ENCODE peak calls at places on chromosomes 6 and 20, in five cellular contexts. One of them, this sample, is unnamed.

GRCh38 chr20:43653966-43654365 is 12.9 kb upstream of the MYBL2 start:
- DNase-seq in PC-3: no peak
- DNase-seq in adrenal gland: no peak
- DNase-seq in colonic mucosa: no peak
- DNase-seq in astrocyte of the cerebellum: no peak
- DNase-seq in this sample: no peak

GRCh38 chr20:8464368-8464767 is 332.3 kb downstream of the PLCB1 start:
- DNase-seq in PC-3: peak; percentile 50
- DNase-seq in adrenal gland: no peak
- DNase-seq in colonic mucosa: no peak
- DNase-seq in astrocyte of the cerebellum: no peak
- DNase-seq in this sample: no peak

GRCh38 chr20:53124075-53124532 is 151.9 kb downstream of the TSHZ2 start:
- DNase-seq in PC-3: no peak
- DNase-seq in adrenal gland: no peak
- DNase-seq in colonic mucosa: no peak
- DNase-seq in astrocyte of the cerebellum: no peak
- DNase-seq in this sample: no peak

GRCh38 chr20:21182832-21183563 is 57.1 kb downstream of the KIZ start:
- DNase-seq in PC-3: peak; percentile 96
- DNase-seq in adrenal gland: no peak
- DNase-seq in colonic mucosa: peak; percentile 21
- DNase-seq in astrocyte of the cerebellum: peak; percentile 33
- DNase-seq in this sample: peak; percentile 11

GRCh38 chr20:47136782-47137181 is 219.7 kb downstream of the ZMYND8 start:
- DNase-seq in PC-3: no peak
- DNase-seq in adrenal gland: no peak
- DNase-seq in colonic mucosa: no peak
- DNase-seq in astrocyte of the cerebellum: no peak
- DNase-seq in this sample: no peak

GRCh38 chr6:16392010-16392409 is 153.6 kb downstream of the GMPR start:
- DNase-seq in PC-3: no peak
- DNase-seq in adrenal gland: peak; percentile 90
- DNase-seq in colonic mucosa: no peak
- DNase-seq in astrocyte of the cerebellum: no peak
- DNase-seq in this sample: no peak

GRCh38 chr6:53959717-53960116 is 151.5 kb upstream of the MLIP start:
- DNase-seq in PC-3: peak; percentile 78
- DNase-seq in adrenal gland: no peak
- DNase-seq in colonic mucosa: no peak
- DNase-seq in astrocyte of the cerebellum: no peak
- DNase-seq in this sample: peak; percentile 22

GRCh38 chr20:35318502-35319157 is 26.4 kb upstream of the FAM83C start:
- DNase-seq in PC-3: peak; percentile 99
- DNase-seq in adrenal gland: no peak
- DNase-seq in colonic mucosa: peak; percentile 86
- DNase-seq in astrocyte of the cerebellum: peak; percentile 63
- DNase-seq in this sample: peak; percentile 99

GRCh38 chr6:45640081-45640491 is 262.4 kb upstream of the SUPT3H start:
- DNase-seq in PC-3: peak; percentile 58
- DNase-seq in adrenal gland: no peak
- DNase-seq in colonic mucosa: no peak
- DNase-seq in astrocyte of the cerebellum: peak; percentile 81
- DNase-seq in this sample: no peak

GRCh38 chr6:31585531-31585930 is 546 bp upstream of the LST1 start:
- DNase-seq in PC-3: peak; percentile 31
- DNase-seq in adrenal gland: no peak
- DNase-seq in colonic mucosa: no peak
- DNase-seq in astrocyte of the cerebellum: no peak
- DNase-seq in this sample: no peak

GRCh38 chr20:47225458-47225857 is 131.0 kb downstream of the ZMYND8 start:
- DNase-seq in PC-3: no peak
- DNase-seq in adrenal gland: no peak
- DNase-seq in colonic mucosa: no peak
- DNase-seq in astrocyte of the cerebellum: no peak
- DNase-seq in this sample: no peak

GRCh38 chr20:36641506-36641843 is 4.5 kb downstream of the SLA2 start:
- DNase-seq in PC-3: no peak
- DNase-seq in adrenal gland: no peak
- DNase-seq in colonic mucosa: no peak
- DNase-seq in astrocyte of the cerebellum: no peak
- DNase-seq in this sample: no peak

GRCh38 chr6:84764332-84765049 is at the start of gene TBX18:
- DNase-seq in PC-3: no peak
- DNase-seq in adrenal gland: peak; percentile 90
- DNase-seq in colonic mucosa: peak; percentile 86
- DNase-seq in astrocyte of the cerebellum: peak; percentile 81
- DNase-seq in this sample: no peak

GRCh38 chr20:58496429-58496769 is 18.8 kb downstream of the APCDD1L start:
- DNase-seq in PC-3: no peak
- DNase-seq in adrenal gland: no peak
- DNase-seq in colonic mucosa: no peak
- DNase-seq in astrocyte of the cerebellum: no peak
- DNase-seq in this sample: no peak

GRCh38 chr6:68052234-68052633 is 582.8 kb upstream of the ADGRB3 start:
- DNase-seq in PC-3: no peak
- DNase-seq in adrenal gland: no peak
- DNase-seq in colonic mucosa: no peak
- DNase-seq in astrocyte of the cerebellum: no peak
- DNase-seq in this sample: no peak

GRCh38 chr6:1516742-1517520 is 92.8 kb upstream of the FOXC1 start:
- DNase-seq in PC-3: no peak
- DNase-seq in adrenal gland: no peak
- DNase-seq in colonic mucosa: no peak
- DNase-seq in astrocyte of the cerebellum: no peak
- DNase-seq in this sample: no peak

GRCh38 chr6:3869632-3870527 is 20.7 kb downstream of the FAM50B start:
- DNase-seq in PC-3: no peak
- DNase-seq in adrenal gland: no peak
- DNase-seq in colonic mucosa: peak; percentile 37
- DNase-seq in astrocyte of the cerebellum: no peak
- DNase-seq in this sample: no peak

GRCh38 chr6:170033666-170034065 is 257.2 kb downstream of the DLL1 start:
- DNase-seq in PC-3: no peak
- DNase-seq in adrenal gland: peak; percentile 31
- DNase-seq in colonic mucosa: no peak
- DNase-seq in astrocyte of the cerebellum: no peak
- DNase-seq in this sample: no peak

GRCh38 chr6:143457563-143458359 is 7.2 kb downstream of the PEX3 start:
- DNase-seq in PC-3: peak; percentile 49
- DNase-seq in adrenal gland: no peak
- DNase-seq in colonic mucosa: no peak
- DNase-seq in astrocyte of the cerebellum: no peak
- DNase-seq in this sample: peak; percentile 55

GRCh38 chr20:54088430-54088829 is 18.0 kb upstream of the BCAS1 start:
- DNase-seq in PC-3: no peak
- DNase-seq in adrenal gland: no peak
- DNase-seq in colonic mucosa: no peak
- DNase-seq in astrocyte of the cerebellum: no peak
- DNase-seq in this sample: no peak

GRCh38 chr20:44785768-44786167 is 24.6 kb downstream of the RIMS4 start:
- DNase-seq in PC-3: peak; percentile 34
- DNase-seq in adrenal gland: no peak
- DNase-seq in colonic mucosa: no peak
- DNase-seq in astrocyte of the cerebellum: no peak
- DNase-seq in this sample: no peak

GRCh38 chr20:52552181-52552872 is 360.7 kb upstream of the ZFP64 start:
- DNase-seq in PC-3: peak; percentile 70
- DNase-seq in adrenal gland: no peak
- DNase-seq in colonic mucosa: no peak
- DNase-seq in astrocyte of the cerebellum: no peak
- DNase-seq in this sample: no peak

GRCh38 chr6:105482227-105482839 is 79.5 kb upstream of the PREP start:
- DNase-seq in PC-3: no peak
- DNase-seq in adrenal gland: peak; percentile 63
- DNase-seq in colonic mucosa: no peak
- DNase-seq in astrocyte of the cerebellum: peak; percentile 55
- DNase-seq in this sample: no peak

GRCh38 chr6:54621285-54621684 is 225.3 kb upstream of the FAM83B start:
- DNase-seq in PC-3: no peak
- DNase-seq in adrenal gland: no peak
- DNase-seq in colonic mucosa: no peak
- DNase-seq in astrocyte of the cerebellum: no peak
- DNase-seq in this sample: no peak

GRCh38 chr6:150037526-150038201 is 12.3 kb upstream of the RAET1L start:
- DNase-seq in PC-3: no peak
- DNase-seq in adrenal gland: peak; percentile 15
- DNase-seq in colonic mucosa: no peak
- DNase-seq in astrocyte of the cerebellum: no peak
- DNase-seq in this sample: no peak

GRCh38 chr6:131381694-131382093 is 191.3 kb upstream of the ARG1 start:
- DNase-seq in PC-3: no peak
- DNase-seq in adrenal gland: no peak
- DNase-seq in colonic mucosa: no peak
- DNase-seq in astrocyte of the cerebellum: no peak
- DNase-seq in this sample: no peak

GRCh38 chr6:19024737-19025136 is 637.6 kb downstream of the RNF144B start:
- DNase-seq in PC-3: peak; percentile 81
- DNase-seq in adrenal gland: no peak
- DNase-seq in colonic mucosa: no peak
- DNase-seq in astrocyte of the cerebellum: peak; percentile 46
- DNase-seq in this sample: peak; percentile 23
- TF ChIP-seq CTCF in PC-3: peak; percentile 85
- TF ChIP-seq CTCF in adrenal gland: no peak
- TF ChIP-seq CTCF in colonic mucosa: no peak
- TF ChIP-seq CTCF in astrocyte of the cerebellum: peak; percentile 80
- TF ChIP-seq CTCF in this sample: peak; percentile 84

DNA sequence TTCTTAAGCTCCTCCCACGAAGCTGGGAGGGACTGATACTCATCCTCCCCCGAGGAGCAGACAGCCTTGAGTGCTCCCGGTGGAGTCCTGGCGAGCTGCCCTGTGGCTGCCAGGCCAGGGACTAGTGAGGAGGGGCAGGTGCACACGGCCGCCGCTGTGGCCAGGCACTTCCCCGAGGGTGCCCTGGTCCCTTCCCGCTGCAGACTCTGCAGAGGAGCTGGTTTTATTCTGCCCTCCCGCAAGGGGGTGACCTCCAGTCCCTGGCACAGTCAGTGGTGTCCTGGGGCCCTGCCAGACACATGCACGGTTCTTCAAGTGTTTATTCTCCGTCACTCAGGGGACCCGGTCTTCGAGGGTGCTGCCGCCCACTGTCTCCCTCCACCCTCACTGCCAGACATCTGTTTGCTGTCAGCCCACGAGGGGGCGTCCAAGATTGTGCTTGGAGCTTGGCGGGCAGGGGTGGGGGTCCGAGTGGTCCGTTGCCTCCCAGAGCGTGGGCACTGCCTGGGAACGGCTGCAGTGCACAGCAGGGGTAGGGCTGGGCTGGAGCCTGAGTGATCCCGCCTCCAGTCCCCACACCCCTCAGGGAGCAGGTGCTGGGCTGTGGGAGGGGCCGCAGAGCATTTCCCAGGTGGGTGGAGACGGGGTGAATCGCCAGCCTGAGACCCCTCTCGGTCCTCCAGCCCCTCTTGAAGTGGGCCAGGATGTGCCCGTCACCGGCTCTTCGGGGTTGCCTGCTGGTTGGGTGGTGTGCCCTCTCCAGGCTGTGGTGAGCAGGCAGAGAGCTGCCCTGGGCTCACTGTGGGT is 3.1 kb upstream of the CABLES2 start:
- DNase-seq in PC-3: peak; percentile 59
- DNase-seq in adrenal gland: peak; percentile 92
- DNase-seq in colonic mucosa: peak; percentile 81
- DNase-seq in astrocyte of the cerebellum: no peak
- DNase-seq in this sample: peak; percentile 79
- H3K4me3 ChIP-seq in PC-3: peak overlapping the region; percentile 20
- H3K4me3 ChIP-seq in adrenal gland: no peak overlapping the region
- H3K4me3 ChIP-seq in colonic mucosa: no peak overlapping the region
- H3K4me3 ChIP-seq in astrocyte of the cerebellum: no peak overlapping the region
- H3K4me3 ChIP-seq in this sample: no peak overlapping the region

DNA sequence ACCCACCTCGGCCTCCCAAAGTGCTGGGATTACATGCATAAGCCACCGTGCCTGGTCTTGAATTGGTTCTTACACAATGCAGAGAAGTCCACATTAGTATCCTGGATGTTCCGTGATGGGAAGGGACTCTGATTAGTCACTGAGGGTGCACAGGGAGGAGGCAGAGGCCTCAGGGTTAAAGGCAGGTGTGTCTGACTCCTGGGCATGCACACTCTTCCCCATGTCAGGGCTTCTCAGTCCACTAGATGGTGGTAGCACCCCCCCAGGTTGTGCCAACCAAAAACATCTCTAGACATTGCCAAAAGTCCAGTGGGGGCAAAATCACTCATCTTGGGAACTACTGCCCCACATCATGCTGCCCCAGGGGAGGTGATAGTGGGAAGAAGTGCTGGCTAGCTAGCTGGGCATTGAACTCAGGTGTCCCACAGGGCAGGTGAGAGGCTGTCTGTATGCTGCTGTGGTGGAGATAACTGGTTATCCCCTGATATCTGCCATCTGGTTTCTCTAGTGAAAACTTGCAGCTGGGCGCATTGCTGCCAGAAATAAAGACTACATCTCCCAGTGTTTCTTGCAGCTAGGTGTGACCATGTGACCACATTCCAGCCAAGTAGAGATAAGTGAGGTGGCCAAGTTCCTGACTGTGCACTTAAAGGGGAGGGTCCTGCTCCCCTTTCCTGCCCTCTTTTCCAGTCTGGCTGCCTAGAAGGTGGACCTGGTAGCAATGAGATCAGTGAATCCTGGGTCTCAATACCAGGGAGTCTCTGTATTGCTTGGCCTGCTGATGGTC is 8.4 kb upstream of the NSFL1C start:
- DNase-seq in PC-3: peak; percentile 90
- DNase-seq in adrenal gland: no peak
- DNase-seq in colonic mucosa: no peak
- DNase-seq in astrocyte of the cerebellum: no peak
- DNase-seq in this sample: no peak
- TF ChIP-seq CTCF in PC-3: peak; percentile 82
- TF ChIP-seq CTCF in adrenal gland: no peak
- TF ChIP-seq CTCF in colonic mucosa: no peak
- TF ChIP-seq CTCF in astrocyte of the cerebellum: no peak
- TF ChIP-seq CTCF in this sample: peak; percentile 3

DNA sequence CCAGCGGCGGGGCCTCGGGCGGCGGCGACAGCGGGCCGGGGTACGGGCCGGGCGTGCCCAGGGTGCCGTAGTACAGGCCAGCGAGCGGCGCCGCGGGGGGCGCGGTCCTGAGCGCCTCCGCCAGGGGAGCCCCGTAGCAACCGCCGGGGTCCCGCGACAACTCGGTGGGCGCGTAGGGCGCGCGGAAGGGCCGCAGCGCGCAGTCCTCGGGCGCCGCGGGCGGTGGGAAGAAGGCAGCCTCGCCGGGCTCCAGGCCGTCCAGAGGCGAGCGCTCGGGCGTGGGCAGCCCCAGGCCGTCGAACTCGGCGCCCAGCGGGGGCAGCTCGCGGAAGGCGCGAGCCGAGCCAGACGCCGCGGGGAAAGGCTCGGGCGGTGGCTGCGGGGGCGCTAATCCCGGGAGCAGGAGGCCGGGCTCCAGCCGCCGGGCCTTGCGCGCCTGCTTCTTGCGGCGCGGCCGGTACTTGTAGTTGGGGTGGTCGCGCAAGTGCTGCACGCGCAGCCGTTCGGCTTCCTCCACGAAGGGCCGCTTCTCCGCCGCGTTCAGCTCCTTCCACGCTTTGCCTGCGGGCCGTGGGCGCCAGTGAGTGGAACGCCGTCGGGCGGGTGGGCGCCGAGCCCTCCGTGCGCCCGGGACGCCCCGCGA is 916 bp downstream of the SOX18 start:
- DNase-seq in PC-3: no peak
- DNase-seq in adrenal gland: no peak
- DNase-seq in colonic mucosa: no peak
- DNase-seq in astrocyte of the cerebellum: no peak
- DNase-seq in this sample: no peak
- H3K4me3 ChIP-seq in PC-3: no peak overlapping the region
- H3K4me3 ChIP-seq in adrenal gland: no peak overlapping the region
- H3K4me3 ChIP-seq in colonic mucosa: peak overlapping the region; percentile 5
- H3K4me3 ChIP-seq in astrocyte of the cerebellum: no peak overlapping the region
- H3K4me3 ChIP-seq in this sample: no peak overlapping the region

GRCh38 chr20:57047281-57048026 is 219.0 kb downstream of the BMP7 start:
- DNase-seq in PC-3: peak; percentile 58
- DNase-seq in adrenal gland: no peak
- DNase-seq in colonic mucosa: no peak
- DNase-seq in astrocyte of the cerebellum: no peak
- DNase-seq in this sample: no peak
- TF ChIP-seq CTCF in PC-3: peak; percentile 65
- TF ChIP-seq CTCF in adrenal gland: no peak
- TF ChIP-seq CTCF in colonic mucosa: no peak
- TF ChIP-seq CTCF in astrocyte of the cerebellum: peak; percentile 8
- TF ChIP-seq CTCF in this sample: peak; percentile 24